ENCODE peak calls at places on chromosomes 3 and 15, in six cellular contexts. D, G, O, U, Q and V are unnamed samples.

GRCh38 chr15:27561816-27562215 is 537.3 kb downstream of the OCA2 start:
- DNase-seq in D (no peak), G (no peak), O (no peak), U (peak; percentile 15), Q (no peak), V (no peak)

GRCh38 chr3:150216041-150216811 is 191.9 kb upstream of the TSC22D2 start:
- DNase-seq in D (peak; percentile 63), G (peak; percentile 50), O (no peak), U (no peak), Q (peak; percentile 72), V (peak; percentile 76)

GRCh38 chr3:163622384-163622783 is 1455.9 kb downstream of the SI start:
- DNase-seq in D (no peak), G (no peak), O (no peak), U (no peak), Q (peak; percentile 77), V (peak; percentile 8)

GRCh38 chr3:23537006-23537620 is 268.6 kb upstream of the UBE2E1 start:
- DNase-seq in D (no peak), G (no peak), O (no peak), U (no peak), Q (no peak), V (no peak)

GRCh38 chr3:159634414-159634813 is 354.2 kb upstream of the IL12A start:
- DNase-seq in D (no peak), G (peak; percentile 14), O (no peak), U (no peak), Q (peak; percentile 61), V (peak; percentile 55)

GRCh38 chr3:181530584-181530983 is 181.1 kb upstream of the SOX2 start:
- DNase-seq in D (no peak), G (no peak), O (no peak), U (no peak), Q (no peak), V (no peak)

GRCh38 chr3:100975714-100976113 is 17.5 kb downstream of the ABI3BP start:
- DNase-seq in D (no peak), G (no peak), O (no peak), U (no peak), Q (no peak), V (no peak)

GRCh38 chr15:51758645-51759044 is 7.2 kb downstream of the TMOD2 start:
- DNase-seq in D (peak; percentile 72), G (peak; percentile 84), O (no peak), U (no peak), Q (peak; percentile 44), V (peak; percentile 65)

GRCh38 chr3:99869621-99870020 is 52.0 kb downstream of the CMSS1 start:
- DNase-seq in D (no peak), G (no peak), O (no peak), U (no peak), Q (no peak), V (no peak)

GRCh38 chr15:93047621-93048425 is 41.2 kb downstream of the RGMA start:
- DNase-seq in D (peak; percentile 46), G (no peak), O (no peak), U (no peak), Q (no peak), V (no peak)

GRCh38 chr15:81146006-81146405 is 11.9 kb downstream of the CFAP161 start:
- DNase-seq in D (no peak), G (peak; percentile 66), O (no peak), U (no peak), Q (no peak), V (no peak)

GRCh38 chr3:151561878-151562277 is 101.0 kb upstream of the IGSF10 start:
- DNase-seq in D (no peak), G (no peak), O (no peak), U (no peak), Q (no peak), V (no peak)

GRCh38 chr15:80183886-80184285 is 31.1 kb downstream of the FAH start:
- DNase-seq in D (no peak), G (peak; percentile 21), O (no peak), U (no peak), Q (peak; percentile 17), V (no peak)

GRCh38 chr15:57017024-57017423 is 98.6 kb downstream of the TCF12 start:
- DNase-seq in D (no peak), G (peak; percentile 35), O (no peak), U (no peak), Q (peak; percentile 48), V (peak; percentile 35)

GRCh38 chr15:98609144-98609852 is 39.0 kb upstream of the IGF1R start:
- DNase-seq in D (no peak), G (peak; percentile 57), O (no peak), U (peak; percentile 23), Q (peak; percentile 63), V (peak; percentile 82)

GRCh38 chr3:146814601-146815315 is 209.6 kb upstream of the PLSCR5 start:
- DNase-seq in D (no peak), G (peak; percentile 80), O (no peak), U (peak; percentile 56), Q (peak; percentile 57), V (peak; percentile 80)

GRCh38 chr3:190728574-190729246 is 133.8 kb downstream of the GMNC start:
- DNase-seq in D (no peak), G (peak; percentile 29), O (no peak), U (no peak), Q (no peak), V (peak; percentile 9)

GRCh38 chr3:162491957-162492356 is 995.3 kb downstream of the OTOL1 start:
- DNase-seq in D (no peak), G (peak; percentile 31), O (no peak), U (peak; percentile 24), Q (peak; percentile 18), V (peak; percentile 43)

GRCh38 chr15:94671845-94672524 is 440.6 kb downstream of the MCTP2 start:
- DNase-seq in D (no peak), G (peak; percentile 2), O (no peak), U (peak; percentile 6), Q (no peak), V (no peak)

GRCh38 chr3:68088636-68089035 is 434.2 kb upstream of the SUCLG2 start:
- DNase-seq in D (no peak), G (no peak), O (no peak), U (no peak), Q (no peak), V (no peak)

GRCh38 chr15:64209680-64210334 is 47.0 kb upstream of the PPIB start:
- DNase-seq in D (no peak), G (peak; percentile 64), O (peak; percentile 14), U (no peak), Q (peak; percentile 68), V (peak; percentile 44)